ENCODE peak calls at places on chromosome 11, in seven cellular contexts. A, M, J, C, P, B and E are unnamed samples.

GRCh38 chr11:118877487-118878173 is 6.1 kb upstream of the CXCR5 start:
- DNase-seq in A (no peak), M (no peak), J (no peak), C (no peak), P (no peak), B (no peak), E (no peak)

GRCh38 chr11:46338636-46338987 is 8.7 kb upstream of the DGKZ start:
- DNase-seq in A (no peak), M (no peak), J (no peak), C (no peak), P (no peak), B (no peak), E (peak)

GRCh38 chr11:126149759-126150236 is 61.7 kb downstream of the RPUSD4 start:
- DNase-seq in A (no peak), M (no peak), J (no peak), C (no peak), P (no peak), B (no peak), E (no peak)

GRCh38 chr11:86722041-86722440 is 49.6 kb upstream of the ME3 start:
- DNase-seq in A (peak), M (no peak), J (no peak), C (no peak), P (peak), B (peak), E (peak)

GRCh38 chr11:96481806-96482592 is 92.2 kb downstream of the JRKL start:
- DNase-seq in A (no peak), M (no peak), J (no peak), C (no peak), P (no peak), B (no peak), E (no peak)

GRCh38 chr11:120738516-120739046 is 227.0 kb downstream of the GRIK4 start:
- DNase-seq in A (no peak), M (no peak), J (no peak), C (no peak), P (no peak), B (no peak), E (no peak)

GRCh38 chr11:22703040-22703439 is 36.6 kb downstream of the GAS2 start:
- DNase-seq in A (peak), M (no peak), J (no peak), C (peak), P (peak), B (peak), E (peak)

GRCh38 chr11:118622376-118623290 is 15.2 kb downstream of the PHLDB1 start:
- DNase-seq in A (peak), M (peak), J (peak), C (no peak), P (peak), B (peak), E (peak)

GRCh38 chr11:96664108-96664507 is 274.3 kb downstream of the JRKL start:
- DNase-seq in A (no peak), M (no peak), J (no peak), C (no peak), P (no peak), B (no peak), E (no peak)

GRCh38 chr11:18578975-18579598 is 9.4 kb downstream of the UEVLD start:
- DNase-seq in A (no peak), M (no peak), J (no peak), C (no peak), P (no peak), B (no peak), E (no peak)

GRCh38 chr11:62860835-62861563 is 19.7 kb upstream of the SLC3A2 start:
- DNase-seq in A (no peak), M (no peak), J (no peak), C (no peak), P (no peak), B (no peak), E (no peak)

GRCh38 chr11:78784321-78785061 is 209.8 kb upstream of the NARS2 start:
- DNase-seq in A (peak), M (no peak), J (no peak), C (no peak), P (peak), B (peak), E (peak)

GRCh38 chr11:82732348-82732733 is 1.3 kb downstream of the FAM181B start:
- DNase-seq in A (no peak), M (no peak), J (peak), C (no peak), P (no peak), B (no peak), E (no peak)

GRCh38 chr11:69049490-69049867 is 747 bp downstream of the TPCN2 start:
- DNase-seq in A (no peak), M (no peak), J (no peak), C (no peak), P (no peak), B (no peak), E (no peak)

GRCh38 chr11:78390809-78391208 is 26.8 kb downstream of the GAB2 start:
- DNase-seq in A (no peak), M (no peak), J (no peak), C (no peak), P (no peak), B (no peak), E (no peak)

GRCh38 chr11:34988294-34989255 is 72.2 kb downstream of the PDHX start:
- DNase-seq in A (peak), M (no peak), J (no peak), C (no peak), P (no peak), B (no peak), E (peak)

GRCh38 chr11:33742249-33742851 is 6.1 kb upstream of the CD59 start:
- DNase-seq in A (no peak), M (no peak), J (no peak), C (no peak), P (no peak), B (peak), E (peak)

GRCh38 chr11:60942970-60943565 is 8.9 kb downstream of the SLC15A3 start:
- DNase-seq in A (peak), M (no peak), J (no peak), C (no peak), P (no peak), B (peak), E (no peak)

GRCh38 chr11:124868322-124869274 is 3.4 kb downstream of the ROBO3 start:
- DNase-seq in A (no peak), M (no peak), J (no peak), C (no peak), P (no peak), B (no peak), E (no peak)

GRCh38 chr11:17606206-17607082 is 59.4 kb downstream of the OTOG start:
- DNase-seq in A (no peak), M (no peak), J (no peak), C (no peak), P (no peak), B (no peak), E (no peak)

GRCh38 chr11:2570841-2571597 is 126.2 kb downstream of the KCNQ1 start:
- DNase-seq in A (no peak), M (peak), J (peak), C (no peak), P (no peak), B (no peak), E (no peak)

GRCh38 chr11:2805388-2806057 is 80.1 kb downstream of the CDKN1C start:
- DNase-seq in A (no peak), M (no peak), J (no peak), C (no peak), P (no peak), B (no peak), E (no peak)

GRCh38 chr11:36356201-36356600 is 60.1 kb downstream of the PRR5L start:
- DNase-seq in A (peak), M (no peak), J (no peak), C (no peak), P (no peak), B (no peak), E (no peak)

GRCh38 chr11:76824083-76824939 is 36.4 kb upstream of the ACER3 start:
- DNase-seq in A (peak), M (no peak), J (no peak), C (no peak), P (no peak), B (peak), E (peak)

GRCh38 chr11:122920579-122920978 is 38.0 kb downstream of the JHY start:
- DNase-seq in A (no peak), M (no peak), J (no peak), C (no peak), P (no peak), B (no peak), E (no peak)

GRCh38 chr11:78595431-78596130 is 20.9 kb upstream of the NARS2 start:
- DNase-seq in A (no peak), M (no peak), J (no peak), C (no peak), P (peak), B (no peak), E (no peak)

GRCh38 chr11:46850829-46851380 is 4.8 kb upstream of the CKAP5 start:
- DNase-seq in A (no peak), M (no peak), J (no peak), C (no peak), P (no peak), B (no peak), E (no peak)

GRCh38 chr11:107301886-107302285 is 155.7 kb downstream of the CWF19L2 start:
- DNase-seq in A (peak), M (no peak), J (no peak), C (no peak), P (no peak), B (peak), E (no peak)

GRCh38 chr11:898160-898517 is 12.5 kb downstream of the CHID1 start:
- DNase-seq in A (peak), M (no peak), J (no peak), C (no peak), P (peak), B (peak), E (peak)
- TF ChIP-seq CTCF in A (peak), M (peak), J (no peak), C (peak), P (peak), B (peak), E (no peak)

DNA sequence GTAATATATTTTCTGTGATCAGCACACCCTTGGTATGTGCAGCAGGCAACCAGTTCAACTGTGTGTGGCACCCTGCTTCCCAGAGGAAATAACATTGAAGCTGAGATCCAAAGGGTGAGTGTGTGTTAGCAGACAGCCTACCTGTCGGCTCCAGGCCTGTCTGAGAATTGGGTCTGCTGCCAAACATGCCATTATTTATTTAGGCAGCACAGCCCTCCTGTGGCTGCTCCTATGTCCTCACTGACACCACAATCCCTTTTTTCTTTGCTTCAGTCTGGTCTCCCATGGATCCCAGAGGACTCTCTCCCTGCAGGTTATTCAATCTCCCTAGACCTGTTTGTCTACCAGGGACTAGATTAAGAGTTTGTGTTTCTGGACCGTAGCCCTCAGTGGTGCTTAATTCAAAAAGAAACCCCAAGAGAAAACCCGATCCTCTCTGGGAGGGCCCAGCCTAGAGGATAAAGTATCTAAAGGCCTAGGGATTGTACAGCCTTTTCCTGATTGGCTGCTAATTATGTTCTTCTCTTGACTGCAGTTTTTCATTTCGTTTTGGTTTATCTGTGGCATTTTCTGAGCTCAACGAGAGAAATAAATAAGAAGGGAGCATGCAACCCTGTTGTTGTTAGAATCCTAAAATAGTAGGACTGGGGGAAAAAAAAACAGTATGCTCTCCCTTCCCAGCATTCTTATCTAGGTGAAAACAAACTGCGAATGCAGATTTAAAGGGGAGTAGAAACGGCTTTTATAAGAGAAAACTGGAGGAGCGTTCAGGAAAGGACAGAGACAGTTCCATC is 24.1 kb downstream of the KCNE3 start:
- DNase-seq in A (peak), M (no peak), J (no peak), C (no peak), P (no peak), B (peak), E (no peak)
- TF ChIP-seq CTCF in A (no peak), M (peak), J (no peak), C (peak), P (no peak), B (peak), E (no peak)

GRCh38 chr11:15072551-15073143 is 746 bp upstream of the CALCB start:
- DNase-seq in A (no peak), M (no peak), J (no peak), C (no peak), P (no peak), B (no peak), E (no peak)
- TF ChIP-seq CTCF in A (no peak), M (no peak), J (no peak), C (no peak), P (no peak), B (no peak), E (no peak)

GRCh38 chr11:8754241-8754640 is 71.6 kb downstream of the RPL27A start:
- DNase-seq in A (no peak), M (no peak), J (no peak), C (no peak), P (no peak), B (peak), E (peak)
- TF ChIP-seq CTCF in A (peak), M (no peak), J (no peak), C (no peak), P (peak), B (no peak), E (peak)

GRCh38 chr11:64321026-64321425 is 3.1 kb downstream of the PRDX5 start:
- DNase-seq in A (no peak), M (no peak), J (no peak), C (no peak), P (no peak), B (no peak), E (no peak)
- TF ChIP-seq CTCF in A (no peak), M (no peak), J (no peak), C (no peak), P (no peak), B (no peak), E (no peak)